ENCODE peak calls at places on chromosome 12, in seven cellular contexts. W, X, T, U, H, O and I are unnamed samples.

GRCh38 chr12:92961949-92962348 is 32.9 kb upstream of the EEA1 start:
- DNase-seq in O (no peak), U (no peak), W (no peak), X (no peak), T (no peak), H (no peak), I (no peak)

GRCh38 chr12:109719123-109720022 is 5.7 kb downstream of the FAM222A start:
- DNase-seq in O (peak; percentile 28), H (no peak), W (no peak), X (peak; percentile 51), U (no peak), T (no peak), I (no peak)

GRCh38 chr12:51378749-51379148 is 12.5 kb downstream of the GALNT6 start:
- DNase-seq in H (no peak), X (no peak), U (no peak), O (no peak), T (no peak), W (no peak), I (no peak)

GRCh38 chr12:112557954-112558630 is 139.3 kb downstream of the PTPN11 start:
- DNase-seq in U (no peak), X (no peak), W (no peak), T (no peak), H (no peak), O (no peak), I (no peak)

GRCh38 chr12:22709292-22709691 is 84.3 kb downstream of the ETNK1 start:
- DNase-seq in H (no peak), X (no peak), U (no peak), O (no peak), W (peak; percentile 44), T (no peak), I (no peak)

GRCh38 chr12:108215458-108215857 is 86.4 kb downstream of the WSCD2 start:
- DNase-seq in T (no peak), U (no peak), O (no peak), X (no peak), H (no peak), W (no peak), I (no peak)

GRCh38 chr12:23493690-23494101 is 455.8 kb downstream of the SOX5 start:
- DNase-seq in U (no peak), O (no peak), W (no peak), X (no peak), H (no peak), T (no peak), I (no peak)

GRCh38 chr12:97923546-97923945 is 460.9 kb downstream of the RMST start:
- DNase-seq in X (no peak), T (no peak), O (no peak), W (no peak), U (no peak), H (no peak), I (no peak)

GRCh38 chr12:92769124-92769901 is 66.5 kb downstream of the PLEKHG7 start:
- DNase-seq in U (no peak), H (no peak), W (no peak), T (no peak), O (no peak), X (no peak), I (no peak)

GRCh38 chr12:131402781-131403396 is 308.0 kb upstream of the SFSWAP start:
- DNase-seq in U (no peak), O (no peak), T (no peak), H (no peak), X (no peak), W (no peak), I (no peak)

GRCh38 chr12:31803306-31804184 is 74.7 kb upstream of the AMN1 start:
- DNase-seq in H (no peak), X (no peak), W (no peak), U (no peak), T (no peak), O (no peak), I (no peak)

GRCh38 chr12:69039881-69040280 is 106.9 kb upstream of the CPM start:
- DNase-seq in U (no peak), T (no peak), O (no peak), H (no peak), W (no peak), X (no peak), I (no peak)

GRCh38 chr12:90970471-90970870 is 15.5 kb upstream of the CCER1 start:
- DNase-seq in U (no peak), W (no peak), T (no peak), H (no peak), X (no peak), O (no peak), I (no peak)